ENCODE peak calls at places on chromosomes 12 and 14, in nine cellular contexts. W, F, V, A, Z, H, B, Q and G are unnamed samples.

GRCh38 chr12:62468394-62468793 is 1.8 kb downstream of the MON2 start:
- DNase-seq in W (no peak), F (no peak), V (peak; percentile 6), A (no peak), Z (no peak), H (no peak), B (no peak), Q (no peak), G (no peak)

GRCh38 chr12:123250471-123251383 is 17.5 kb downstream of the MTRFR start:
- DNase-seq in W (peak; percentile 94), F (peak; percentile 92), V (peak; percentile 89), A (peak; percentile 95), Z (no peak), H (peak; percentile 87), B (no peak), Q (no peak), G (peak; percentile 92)

GRCh38 chr12:63844391-63845341 is at the start of gene SRGAP1:
- DNase-seq in W (peak; percentile 72), F (peak; percentile 67), V (peak; percentile 51), A (peak; percentile 79), Z (peak; percentile 93), H (peak; percentile 51), B (no peak), Q (peak; percentile 49), G (peak; percentile 61)

GRCh38 chr12:4293942-4294505 is 20.5 kb downstream of the CCND2 start:
- DNase-seq in W (no peak), F (no peak), V (no peak), A (no peak), Z (no peak), H (no peak), B (no peak), Q (no peak), G (no peak)

GRCh38 chr14:76597387-76597786 is 163.9 kb upstream of the VASH1 start:
- DNase-seq in W (no peak), F (no peak), V (no peak), A (no peak), Z (no peak), H (no peak), B (no peak), Q (no peak), G (no peak)

GRCh38 chr12:47554046-47554653 is 151.7 kb downstream of the RPAP3 start:
- DNase-seq in W (no peak), F (no peak), V (no peak), A (no peak), Z (no peak), H (no peak), B (no peak), Q (no peak), G (no peak)

GRCh38 chr12:24111591-24111990 is 162.1 kb upstream of the SOX5 start:
- DNase-seq in W (no peak), F (no peak), V (no peak), A (peak; percentile 17), Z (peak; percentile 48), H (no peak), B (peak; percentile 31), Q (no peak), G (no peak)

GRCh38 chr14:74538411-74539391 is 45.1 kb downstream of the ISCA2 start:
- DNase-seq in W (no peak), F (no peak), V (no peak), A (no peak), Z (no peak), H (no peak), B (no peak), Q (no peak), G (no peak)

GRCh38 chr14:32075636-32076277 is 1.3 kb upstream of the ARHGAP5 start:
- DNase-seq in W (peak; percentile 59), F (peak; percentile 42), V (peak; percentile 18), A (peak; percentile 40), Z (peak; percentile 25), H (no peak), B (no peak), Q (no peak), G (peak; percentile 43)

GRCh38 chr12:5927732-5928516 is 17.1 kb downstream of the ANO2 start:
- DNase-seq in W (no peak), F (no peak), V (no peak), A (no peak), Z (no peak), H (no peak), B (no peak), Q (no peak), G (no peak)

GRCh38 chr14:35285991-35286564 is 6.1 kb upstream of the PSMA6 start:
- DNase-seq in W (no peak), F (no peak), V (no peak), A (no peak), Z (no peak), H (no peak), B (no peak), Q (no peak), G (no peak)

GRCh38 chr12:95114766-95115450 is 41.5 kb upstream of the NR2C1 start:
- DNase-seq in W (no peak), F (peak; percentile 85), V (peak; percentile 49), A (no peak), Z (no peak), H (no peak), B (no peak), Q (no peak), G (no peak)

DNA sequence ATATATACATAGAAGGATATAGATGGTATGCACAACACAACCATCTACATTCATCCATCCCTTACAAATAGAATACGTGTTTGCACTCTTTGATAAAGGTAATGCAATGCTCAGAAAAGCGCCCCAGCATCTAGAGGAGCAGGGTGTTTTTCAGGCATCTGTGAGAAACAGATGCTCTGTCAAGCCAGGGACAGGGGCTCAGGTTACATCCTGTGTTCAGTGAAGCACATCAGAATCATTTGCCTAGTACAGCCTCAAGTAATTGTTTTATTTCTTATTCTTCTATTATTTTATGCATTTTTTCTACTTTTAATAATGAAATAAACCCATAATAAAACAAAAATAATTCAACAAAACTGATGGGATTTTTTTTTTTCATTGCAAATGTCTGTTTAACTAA is 50.5 kb upstream of the HIF1A start:
- DNase-seq in W (no peak), F (no peak), V (peak; percentile 53), A (peak; percentile 30), Z (no peak), H (no peak), B (no peak), Q (no peak), G (no peak)
- TF ChIP-seq CTCF in W (no peak), F (no peak), V (no peak), A (no peak), Z (no peak), H (no peak), B (no peak), Q (no peak), G (no peak)

GRCh38 chr14:69298131-69299071 is 38.4 kb downstream of the GALNT16 start:
- DNase-seq in W (no peak), F (no peak), V (no peak), A (no peak), Z (no peak), H (no peak), B (no peak), Q (no peak), G (no peak)

GRCh38 chr14:69303086-69303485 is 43.1 kb downstream of the GALNT16 start:
- DNase-seq in W (no peak), F (no peak), V (no peak), A (no peak), Z (no peak), H (no peak), B (no peak), Q (no peak), G (no peak)

GRCh38 chr14:69300601-69301221 is 40.8 kb downstream of the GALNT16 start:
- DNase-seq in W (no peak), F (no peak), V (no peak), A (no peak), Z (no peak), H (no peak), B (no peak), Q (no peak), G (no peak)

DNA sequence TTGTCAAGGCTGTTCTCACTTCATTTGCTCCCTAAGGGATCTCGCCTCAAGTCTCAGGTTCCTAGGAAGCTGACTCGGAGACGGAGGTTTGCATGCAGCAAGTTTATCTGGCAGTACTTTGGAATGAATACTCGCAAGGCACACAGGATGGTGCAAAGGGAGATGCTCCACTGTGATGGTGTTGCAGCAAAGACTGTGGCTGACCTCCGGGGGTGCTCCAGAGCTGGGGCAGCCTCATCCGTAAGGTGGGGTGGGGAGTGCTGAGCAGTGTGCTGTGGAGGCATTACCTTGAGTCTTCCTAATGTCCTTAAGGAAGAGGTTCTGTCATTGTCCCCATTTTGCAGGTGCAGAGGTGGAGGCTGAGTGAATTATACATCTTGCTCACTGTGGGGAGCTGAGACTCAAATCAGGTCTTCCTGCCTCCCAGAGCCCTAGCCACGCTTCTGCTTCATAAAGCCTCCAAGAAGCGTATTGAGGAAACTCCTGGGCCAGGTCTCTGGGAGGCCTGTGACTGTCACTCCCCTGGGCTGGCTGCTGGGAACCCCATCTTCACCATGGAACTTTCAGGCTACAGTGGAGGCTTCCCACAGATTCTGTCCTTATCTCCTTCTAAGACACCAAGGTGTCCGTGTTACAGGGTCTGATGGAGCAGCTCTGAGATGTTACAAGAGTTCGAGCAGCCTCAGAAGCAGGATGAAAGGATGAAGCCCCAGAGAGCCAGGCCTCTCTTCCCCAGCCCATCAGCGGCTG is 39.5 kb downstream of the GALNT16 start:
- DNase-seq in W (no peak), F (no peak), V (no peak), A (no peak), Z (no peak), H (peak; percentile 11), B (no peak), Q (no peak), G (peak; percentile 18)
- TF ChIP-seq CTCF in W (no peak), F (peak; percentile 20), V (no peak), A (no peak), Z (peak; percentile 29), H (peak; percentile 21), B (peak; percentile 32), Q (no peak), G (no peak)

GRCh38 chr12:32106517-32107366 is at the start of gene BICD1:
- DNase-seq in W (peak; percentile 87), F (peak; percentile 89), V (peak; percentile 75), A (peak; percentile 89), Z (peak; percentile 90), H (peak; percentile 98), B (peak; percentile 55), Q (peak; percentile 86), G (peak; percentile 89)
- TF ChIP-seq CTCF in W (peak; percentile 20), F (no peak), V (peak; percentile 32), A (peak; percentile 25), Z (no peak), H (peak; percentile 69), B (peak; percentile 8), Q (peak; percentile 70), G (peak; percentile 51)

DNA sequence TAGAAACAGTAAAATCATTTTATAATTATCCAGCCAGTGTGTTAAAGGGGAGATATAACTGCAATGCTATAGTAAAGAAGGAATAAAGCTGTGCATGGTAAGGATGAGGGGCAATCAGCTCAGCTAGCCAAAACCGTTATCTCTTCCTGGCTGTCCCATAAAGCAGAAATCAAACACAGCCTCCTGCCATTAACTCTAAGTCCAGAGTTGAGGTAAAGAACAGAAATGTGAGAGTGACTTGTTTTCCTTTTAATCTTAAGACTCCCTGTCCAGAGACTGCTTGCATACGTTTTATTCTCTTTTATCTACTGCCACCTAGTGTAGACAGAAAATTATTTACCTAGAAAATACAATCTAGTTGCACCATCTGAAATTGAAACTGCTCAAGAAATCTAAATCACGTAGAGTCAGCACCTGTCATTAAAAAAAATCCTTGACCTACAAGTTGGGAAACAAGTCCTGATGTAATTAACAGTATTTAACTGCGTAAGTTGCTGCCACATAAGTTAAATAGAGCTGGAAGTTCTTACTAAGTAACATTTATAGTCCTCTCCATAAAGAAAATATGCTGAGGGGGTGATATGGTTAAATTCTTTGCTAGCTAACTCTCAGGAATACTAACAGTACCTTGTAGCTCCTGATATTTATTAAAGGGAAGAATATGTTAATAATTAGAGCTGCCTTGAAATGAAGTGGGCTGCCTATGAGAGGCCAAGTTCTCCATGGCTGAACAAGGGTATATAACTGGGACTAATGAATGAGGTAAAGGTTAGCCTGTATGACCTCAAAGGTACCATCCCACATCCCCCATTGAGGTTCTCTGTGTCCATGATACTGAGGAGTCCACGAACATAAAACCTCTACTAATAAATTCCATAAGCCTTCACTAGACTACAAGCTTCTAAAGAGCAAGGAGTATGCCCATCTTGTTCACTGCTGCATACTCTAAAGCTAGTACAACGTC is 62.7 kb downstream of the GALNT4 start:
- DNase-seq in W (no peak), F (peak; percentile 71), V (peak; percentile 82), A (peak; percentile 71), Z (peak; percentile 85), H (peak; percentile 43), B (peak; percentile 66), Q (peak; percentile 78), G (no peak)
- TF ChIP-seq CTCF in W (peak; percentile 48), F (no peak), V (peak; percentile 76), A (peak; percentile 48), Z (peak; percentile 31), H (peak; percentile 49), B (peak; percentile 22), Q (peak; percentile 85), G (peak; percentile 32)